ENCODE peak calls at places on chromosomes 12 and 14, in six cellular contexts. H, S, L, Q, R and X are unnamed samples.

GRCh38 chr12:2876431-2877046 is 435 bp downstream of the FOXM1 start:
- DNase-seq in H (peak), S (no peak), L (no peak), Q (no peak), R (peak), X (no peak)

GRCh38 chr14:33618361-33619095 is 332.3 kb downstream of the EGLN3 start:
- DNase-seq in H (peak), S (no peak), L (no peak), Q (no peak), R (no peak), X (no peak)

GRCh38 chr14:95255487-95255886 is 64.2 kb downstream of the CLMN start:
- DNase-seq in H (peak), S (peak), L (no peak), Q (peak), R (no peak), X (no peak)

GRCh38 chr14:91113829-91114078 is at the start of gene DGLUCY:
- DNase-seq in H (peak), S (peak), L (peak), Q (no peak), R (no peak), X (no peak)

GRCh38 chr12:49901986-49902385 is 1.7 kb downstream of the FAIM2 start:
- DNase-seq in H (no peak), S (no peak), L (no peak), Q (no peak), R (no peak), X (no peak)

GRCh38 chr14:103386632-103387329 is 1.6 kb downstream of the MARK3 start:
- DNase-seq in H (peak), S (no peak), L (no peak), Q (no peak), R (no peak), X (no peak)

GRCh38 chr12:4530982-4531586 is 7.6 kb upstream of the RAD51AP1 start:
- DNase-seq in H (no peak), S (no peak), L (no peak), Q (no peak), R (no peak), X (peak)

GRCh38 chr14:54221432-54221803 is 175.4 kb upstream of the CDKN3 start:
- DNase-seq in H (no peak), S (no peak), L (no peak), Q (no peak), R (no peak), X (no peak)

GRCh38 chr14:89452281-89452680 is 35.2 kb upstream of the FOXN3 start:
- DNase-seq in H (no peak), S (no peak), L (no peak), Q (no peak), R (no peak), X (no peak)

GRCh38 chr12:1811281-1811947 is 9.0 kb upstream of the LRTM2 start:
- DNase-seq in H (peak), S (no peak), L (no peak), Q (no peak), R (no peak), X (peak)

GRCh38 chr12:5796171-5797091 is 148.6 kb downstream of the ANO2 start:
- DNase-seq in H (no peak), S (no peak), L (no peak), Q (no peak), R (peak), X (no peak)

GRCh38 chr12:92538970-92539749 is 163.6 kb upstream of the PLEKHG7 start:
- DNase-seq in H (peak), S (peak), L (no peak), Q (peak), R (peak), X (no peak)

GRCh38 chr12:76025601-76026575 is 5.7 kb downstream of the PHLDA1 start:
- DNase-seq in H (peak), S (peak), L (no peak), Q (no peak), R (no peak), X (no peak)

GRCh38 chr12:131260970-131261369 is 307.3 kb downstream of the ADGRD1 start:
- DNase-seq in H (no peak), S (no peak), L (no peak), Q (no peak), R (no peak), X (no peak)

GRCh38 chr12:19115285-19115684 is 14.2 kb upstream of the PLEKHA5 start:
- DNase-seq in H (no peak), S (no peak), L (no peak), Q (no peak), R (no peak), X (no peak)

GRCh38 chr12:102680296-102680695 is 199.9 kb upstream of the IGF1 start:
- DNase-seq in H (no peak), S (no peak), L (no peak), Q (no peak), R (no peak), X (no peak)

GRCh38 chr14:53979747-53980642 is 23.4 kb upstream of the BMP4 start:
- DNase-seq in H (peak), S (peak), L (peak), Q (peak), R (no peak), X (no peak)

GRCh38 chr12:96233941-96234461 is 39.8 kb downstream of the ELK3 start:
- DNase-seq in H (peak), S (peak), L (peak), Q (no peak), R (no peak), X (no peak)

GRCh38 chr14:35197015-35197414 is 74.7 kb downstream of the PRORP start:
- DNase-seq in H (peak), S (peak), L (peak), Q (peak), R (no peak), X (no peak)

GRCh38 chr12:98211914-98212695 is 303.3 kb upstream of the TMPO start:
- DNase-seq in H (peak), S (no peak), L (no peak), Q (no peak), R (no peak), X (no peak)

GRCh38 chr12:6627598-6627997 is 8.2 kb downstream of the LPAR5 start:
- DNase-seq in H (no peak), S (no peak), L (no peak), Q (no peak), R (peak), X (peak)

GRCh38 chr12:113802000-113802749 is 163.9 kb downstream of the RBM19 start:
- DNase-seq in H (no peak), S (no peak), L (no peak), Q (no peak), R (no peak), X (no peak)

GRCh38 chr14:46048127-46048526 is 603.5 kb downstream of the RPL10L start:
- DNase-seq in H (peak), S (peak), L (peak), Q (no peak), R (no peak), X (no peak)

GRCh38 chr14:95980402-95980801 is 58.8 kb upstream of the C14orf132 start:
- DNase-seq in H (no peak), S (no peak), L (no peak), Q (no peak), R (no peak), X (no peak)

GRCh38 chr12:12630850-12631249 is 19.2 kb downstream of the CREBL2 start:
- DNase-seq in H (no peak), S (no peak), L (no peak), Q (no peak), R (no peak), X (no peak)

GRCh38 chr12:64950899-64951298 is 126.5 kb downstream of the TBC1D30 start:
- DNase-seq in H (no peak), S (peak), L (no peak), Q (no peak), R (no peak), X (no peak)

GRCh38 chr12:111767362-111768158 is 827 bp downstream of the ALDH2 start:
- DNase-seq in H (peak), S (peak), L (no peak), Q (no peak), R (no peak), X (no peak)

GRCh38 chr12:32541754-32542374 is 137.2 kb upstream of the DNM1L start:
- DNase-seq in H (no peak), S (no peak), L (no peak), Q (no peak), R (no peak), X (no peak)

GRCh38 chr12:76311796-76312195 is 36.4 kb downstream of the BBS10 start:
- DNase-seq in H (peak), S (peak), L (peak), Q (no peak), R (no peak), X (no peak)

GRCh38 chr12:118188690-118189371 is 52.9 kb downstream of the PEBP1 start:
- DNase-seq in H (peak), S (peak), L (no peak), Q (no peak), R (no peak), X (no peak)

GRCh38 chr12:11171953-11172675 is 1.1 kb downstream of the SMIM10L1 start:
- DNase-seq in H (peak), S (no peak), L (peak), Q (peak), R (no peak), X (no peak)

GRCh38 chr14:20998674-20999366 is at the start of gene SLC39A2:
- DNase-seq in H (peak), S (peak), L (peak), Q (no peak), R (no peak), X (no peak)

GRCh38 chr12:57389033-57389432 is 41.8 kb downstream of the R3HDM2 start:
- DNase-seq in H (peak), S (peak), L (peak), Q (peak), R (no peak), X (no peak)

GRCh38 chr12:115756271-115756670 is 521.2 kb downstream of the MED13L start:
- DNase-seq in H (no peak), S (no peak), L (no peak), Q (no peak), R (no peak), X (no peak)

GRCh38 chr12:115755061-115755751 is 522.3 kb downstream of the MED13L start:
- DNase-seq in H (no peak), S (no peak), L (no peak), Q (no peak), R (no peak), X (no peak)

GRCh38 chr12:115755752-115756140 is 521.7 kb downstream of the MED13L start:
- DNase-seq in H (no peak), S (no peak), L (no peak), Q (no peak), R (no peak), X (no peak)

GRCh38 chr12:115758886-115759620 is 518.4 kb downstream of the MED13L start:
- DNase-seq in H (no peak), S (no peak), L (no peak), Q (no peak), R (no peak), X (no peak)

DNA sequence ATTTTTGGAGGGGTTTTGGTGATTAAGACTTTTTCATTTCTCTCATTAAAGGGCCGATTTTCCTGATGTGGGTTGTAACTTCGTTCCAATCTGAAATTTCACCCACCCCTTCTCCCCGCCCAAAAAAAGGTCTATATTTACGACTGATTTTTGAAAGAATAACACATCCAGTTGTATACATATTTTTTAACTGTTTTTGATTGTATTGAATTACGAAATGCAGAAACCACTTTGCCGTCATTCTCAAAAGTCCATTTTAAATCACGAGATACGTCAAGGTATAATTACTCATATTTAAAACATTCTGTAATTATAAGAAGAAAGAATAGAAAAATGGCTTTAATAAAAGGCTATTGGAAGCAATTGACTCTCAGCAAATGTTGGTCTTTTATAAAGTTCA is 520.7 kb downstream of the MED13L start:
- DNase-seq in H (no peak), S (peak), L (no peak), Q (no peak), R (no peak), X (no peak)
- H3K4me3 ChIP-seq in H (peak), S (peak), L (peak), Q (no peak), R (no peak), X (no peak)

GRCh38 chr12:53495903-53496751 is 3.1 kb downstream of the MAP3K12 start:
- DNase-seq in H (peak), S (peak), L (peak), Q (no peak), R (no peak), X (no peak)

GRCh38 chr12:53498235-53498630 is 1.0 kb downstream of the MAP3K12 start:
- DNase-seq in H (no peak), S (no peak), L (no peak), Q (no peak), R (no peak), X (no peak)

GRCh38 chr12:53499261-53500118 is at the start of gene MAP3K12:
- DNase-seq in H (peak), S (peak), L (no peak), Q (no peak), R (peak), X (peak)

GRCh38 chr12:53497461-53497860 is 1.8 kb downstream of the MAP3K12 start:
- DNase-seq in H (no peak), S (no peak), L (no peak), Q (no peak), R (no peak), X (no peak)

DNA sequence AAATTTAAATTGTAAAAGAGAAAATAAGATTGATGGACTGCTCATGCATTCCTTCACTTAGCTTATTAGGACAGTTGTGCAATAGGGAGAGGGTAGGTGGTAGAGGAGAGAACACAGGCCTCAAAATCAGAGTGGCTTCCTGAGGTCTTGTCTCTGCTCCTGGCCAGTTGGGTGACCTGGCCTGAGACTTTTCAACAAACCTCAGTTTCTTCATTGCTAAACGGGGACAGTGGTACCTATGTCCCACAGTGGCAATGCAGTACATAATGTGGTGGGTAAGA is 2.6 kb downstream of the MAP3K12 start:
- DNase-seq in H (no peak), S (no peak), L (no peak), Q (no peak), R (no peak), X (no peak)
- H3K4me3 ChIP-seq in H (peak), S (peak), L (peak), Q (peak), R (no peak), X (no peak)

GRCh38 chr12:95220726-95221125 is 3.1 kb downstream of the VEZT start:
- DNase-seq in H (no peak), S (no peak), L (no peak), Q (no peak), R (no peak), X (no peak)
- H3K4me3 ChIP-seq in H (no peak), S (no peak), L (no peak), Q (no peak), R (no peak), X (no peak)

DNA sequence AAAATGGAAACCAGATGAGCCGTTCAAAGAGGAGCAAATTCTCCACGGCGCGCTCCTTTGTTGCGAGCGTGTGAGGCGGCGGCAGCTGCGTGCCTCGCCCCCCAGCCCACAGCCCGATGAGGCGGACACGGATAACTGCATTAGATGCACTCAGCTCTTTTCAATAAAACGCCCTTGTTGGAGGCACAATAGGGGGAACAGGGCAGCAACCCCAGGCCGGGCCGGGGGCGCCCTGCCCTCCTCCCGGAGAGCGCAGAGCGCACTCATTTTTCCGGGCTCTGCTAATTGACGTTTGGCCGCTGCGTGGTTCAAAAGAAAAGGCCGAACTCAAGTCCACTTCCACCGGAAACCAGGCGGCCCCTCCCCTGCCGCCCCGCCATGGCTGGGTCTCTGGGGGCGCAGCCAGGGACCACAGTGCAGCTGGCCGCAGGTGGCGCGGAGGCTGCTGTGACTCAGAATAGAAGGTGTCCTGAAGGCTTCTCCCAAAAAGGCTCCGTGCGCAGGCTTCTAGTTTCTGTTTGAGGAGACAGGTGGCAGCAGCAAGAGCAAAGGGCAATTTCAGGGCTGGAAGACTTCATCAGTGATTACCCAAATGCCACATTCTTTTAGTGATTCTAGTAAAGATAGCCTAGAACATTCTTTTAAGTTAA is 29.0 kb upstream of the SMOC1 start:
- DNase-seq in H (peak), S (no peak), L (no peak), Q (no peak), R (no peak), X (no peak)
- H3K4me3 ChIP-seq in H (no peak), S (no peak), L (no peak), Q (peak), R (no peak), X (no peak)

GRCh38 chr12:122099856-122100255 is 21.3 kb downstream of the MLXIP start:
- DNase-seq in H (no peak), S (no peak), L (no peak), Q (no peak), R (no peak), X (no peak)

GRCh38 chr12:122096014-122096413 is 17.5 kb downstream of the MLXIP start:
- DNase-seq in H (no peak), S (no peak), L (no peak), Q (no peak), R (no peak), X (no peak)

GRCh38 chr12:122096591-122097149 is 18.1 kb downstream of the MLXIP start:
- DNase-seq in H (peak), S (no peak), L (no peak), Q (no peak), R (no peak), X (no peak)

GRCh38 chr12:122099280-122099749 is 20.8 kb downstream of the MLXIP start:
- DNase-seq in H (no peak), S (no peak), L (no peak), Q (no peak), R (no peak), X (no peak)

GRCh38 chr12:122097641-122098364 is 19.2 kb downstream of the MLXIP start:
- DNase-seq in H (peak), S (no peak), L (no peak), Q (no peak), R (no peak), X (no peak)
- H3K4me3 ChIP-seq in H (no peak), S (no peak), L (no peak), Q (no peak), R (no peak), X (no peak)

GRCh38 chr14:100256339-100256895 is 17.5 kb downstream of the YY1 start:
- DNase-seq in H (no peak), S (no peak), L (no peak), Q (no peak), R (no peak), X (no peak)
- H3K4me3 ChIP-seq in H (no peak), S (no peak), L (no peak), Q (no peak), R (no peak), X (peak)

DNA sequence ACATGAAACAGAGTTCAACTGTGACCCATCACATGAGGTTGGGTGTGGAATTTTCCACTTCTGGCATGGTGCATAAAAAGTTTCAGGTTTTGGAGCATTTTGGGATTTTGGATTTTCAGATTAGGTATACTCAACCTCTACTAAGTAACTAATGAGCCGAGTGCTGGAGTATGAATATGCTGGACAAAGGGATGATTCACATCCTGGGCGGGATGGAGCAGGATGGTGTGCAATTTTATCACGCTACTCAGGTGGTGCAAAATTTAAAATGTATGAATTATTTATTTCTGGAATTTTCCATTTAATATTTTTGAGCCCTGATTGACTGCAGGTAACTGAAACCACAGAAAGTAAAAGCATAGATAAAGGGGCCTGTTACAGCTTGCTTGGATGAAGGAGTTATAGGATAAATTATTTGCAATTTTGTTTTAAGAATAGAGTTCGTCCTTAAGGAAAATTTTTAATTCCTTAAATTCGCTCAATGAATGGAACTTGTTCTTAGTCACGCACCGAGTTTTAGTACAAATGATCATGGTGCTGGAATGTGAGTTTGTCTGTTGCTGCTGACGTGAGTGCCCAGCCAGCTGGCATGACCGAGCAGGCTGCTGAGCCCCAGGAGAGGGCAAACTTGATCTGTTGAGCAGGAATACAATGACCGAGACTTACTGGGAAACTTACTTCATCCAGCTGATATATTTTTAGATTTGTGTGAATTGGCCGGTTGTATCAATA is 176.3 kb downstream of the ESR2 start:
- DNase-seq in H (peak), S (no peak), L (no peak), Q (peak), R (no peak), X (no peak)
- H3K4me3 ChIP-seq in H (no peak), S (no peak), L (no peak), Q (no peak), R (no peak), X (no peak)

GRCh38 chr14:50001999-50002925 is 109.4 kb downstream of the ARF6 start:
- DNase-seq in H (no peak), S (no peak), L (no peak), Q (no peak), R (peak), X (peak)
- H3K4me3 ChIP-seq in H (peak), S (peak), L (no peak), Q (peak), R (no peak), X (peak)

GRCh38 chr12:124171231-124171985 is 123.5 kb upstream of the RFLNA start:
- DNase-seq in H (no peak), S (no peak), L (no peak), Q (no peak), R (no peak), X (no peak)

GRCh38 chr12:124167141-124167540 is 127.8 kb upstream of the RFLNA start:
- DNase-seq in H (no peak), S (no peak), L (no peak), Q (no peak), R (no peak), X (no peak)

GRCh38 chr12:124170756-124171155 is 124.1 kb upstream of the RFLNA start:
- DNase-seq in H (peak), S (no peak), L (no peak), Q (no peak), R (no peak), X (no peak)

GRCh38 chr12:124168016-124168415 is 126.9 kb upstream of the RFLNA start:
- DNase-seq in H (no peak), S (no peak), L (no peak), Q (no peak), R (no peak), X (no peak)

GRCh38 chr12:124169577-124169976 is 125.3 kb upstream of the RFLNA start:
- DNase-seq in H (no peak), S (no peak), L (no peak), Q (no peak), R (no peak), X (no peak)
- H3K4me3 ChIP-seq in H (no peak), S (no peak), L (no peak), Q (no peak), R (no peak), X (no peak)